ENCODE peak calls at places on chromosomes 13 and 19, in seven cellular contexts. O is psoas muscle; Y is transverse colon; U is stomach; Z is adrenal gland; K is HCT116; E is CD8-positive, alpha-beta T cell. D is an unnamed sample.

GRCh38 chr13:78787189-78787588 is 128.2 kb upstream of the OBI1 start:
- DNase-seq in O (no peak), Y (no peak), U (no peak), Z (no peak), K (no peak), E (no peak), D (no peak)

GRCh38 chr13:25761041-25761440 is 290.8 kb downstream of the SHISA2 start:
- DNase-seq in O (no peak), Y (no peak), U (no peak), Z (no peak), K (no peak), E (no peak), D (no peak)

GRCh38 chr19:29326351-29326750 is 113.4 kb upstream of the UQCRFS1 start:
- DNase-seq in O (no peak), Y (no peak), U (no peak), Z (no peak), K (no peak), E (no peak), D (no peak)

GRCh38 chr19:44576843-44577565 is 36.4 kb upstream of the IGSF23 start:
- DNase-seq in O (no peak), Y (peak; percentile 57), U (peak; percentile 56), Z (no peak), K (peak; percentile 39), E (no peak), D (peak; percentile 64)

GRCh38 chr19:16368385-16369305 is 44.0 kb downstream of the KLF2 start:
- DNase-seq in O (no peak), Y (no peak), U (no peak), Z (no peak), K (no peak), E (peak; percentile 95), D (no peak)

GRCh38 chr19:39403331-39404312 is 3.0 kb upstream of the ZFP36 start:
- DNase-seq in O (peak; percentile 100), Y (peak; percentile 99), U (peak; percentile 98), Z (peak; percentile 99), K (peak; percentile 92), E (peak; percentile 97), D (peak; percentile 99)

GRCh38 chr13:32086791-32087441 is 55.3 kb downstream of the FRY start:
- DNase-seq in O (no peak), Y (no peak), U (no peak), Z (no peak), K (no peak), E (no peak), D (no peak)

GRCh38 chr19:33507021-33507956 is 14.3 kb downstream of the PEPD start:
- DNase-seq in O (no peak), Y (no peak), U (no peak), Z (peak; percentile 27), K (no peak), E (no peak), D (no peak)

GRCh38 chr19:9309974-9310446 is 372 bp upstream of the ZNF699 start:
- DNase-seq in O (peak; percentile 88), Y (peak; percentile 91), U (peak; percentile 85), Z (peak; percentile 90), K (peak; percentile 91), E (no peak), D (peak; percentile 89)

GRCh38 chr19:39160523-39160861 is 34.9 kb downstream of the PAK4 start:
- DNase-seq in O (peak; percentile 46), Y (no peak), U (peak; percentile 69), Z (no peak), K (no peak), E (no peak), D (no peak)

GRCh38 chr13:30934381-30934780 is 1.9 kb downstream of the TEX26 start:
- DNase-seq in O (no peak), Y (no peak), U (no peak), Z (no peak), K (no peak), E (no peak), D (no peak)

GRCh38 chr13:40148742-40149141 is 493.3 kb downstream of the COG6 start:
- DNase-seq in O (no peak), Y (no peak), U (no peak), Z (no peak), K (no peak), E (no peak), D (no peak)

GRCh38 chr13:111864566-111864965 is 202.4 kb upstream of the SOX1 start:
- DNase-seq in O (no peak), Y (no peak), U (no peak), Z (no peak), K (no peak), E (no peak), D (no peak)

GRCh38 chr19:43560687-43561086 is 14.6 kb downstream of the XRCC1 start:
- DNase-seq in O (no peak), Y (no peak), U (no peak), Z (no peak), K (no peak), E (no peak), D (no peak)

GRCh38 chr13:26604784-26605183 is 47.3 kb downstream of the WASF3 start:
- DNase-seq in O (peak; percentile 75), Y (peak; percentile 15), U (no peak), Z (peak; percentile 28), K (no peak), E (no peak), D (no peak)

GRCh38 chr19:19751846-19752245 is 18.9 kb upstream of the ZNF14 start:
- DNase-seq in O (no peak), Y (no peak), U (no peak), Z (no peak), K (no peak), E (no peak), D (no peak)
- H3K9me3 ChIP-seq in O (no peaks in the 10 kb centered on the region), Y (no peaks in the 10 kb centered on the region), U (peaks cover 11% of the 10 kb centered on the region), Z (no peaks in the 10 kb centered on the region), K (no peaks in the 10 kb centered on the region), E (no peaks in the 10 kb centered on the region), D (peaks cover 5% of the 10 kb centered on the region)

DNA sequence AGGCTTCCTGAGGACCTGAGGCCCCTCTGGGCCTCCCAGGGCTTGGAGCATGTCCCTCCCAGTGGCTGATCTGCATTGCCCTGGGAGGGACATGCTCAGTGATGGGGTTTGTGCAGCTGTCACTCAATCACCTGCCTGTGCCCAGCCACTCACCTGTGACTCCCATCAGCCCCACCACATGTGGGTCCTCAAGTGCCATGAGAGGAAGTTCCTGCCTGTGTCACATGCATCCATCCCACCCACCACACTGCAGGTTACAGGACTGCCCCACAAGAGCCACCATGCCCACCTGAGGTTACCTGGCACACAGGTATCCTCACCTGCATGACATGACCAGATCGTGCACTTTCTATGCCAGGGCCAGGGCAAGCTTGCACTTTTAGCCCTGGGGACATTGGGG is 80.0 kb downstream of the SCGB2B2 start:
- DNase-seq in O (no peak), Y (no peak), U (no peak), Z (no peak), K (no peak), E (no peak), D (no peak)
- TF ChIP-seq CTCF in O (no peak), Y (no peak), U (no peak), Z (no peak), K (no peak), E (no peak), D (no peak)

GRCh38 chr13:51801631-51802099 is 2.3 kb downstream of the DHRS12 start:
- DNase-seq in O (peak; percentile 72), Y (peak; percentile 87), U (peak; percentile 92), Z (peak; percentile 75), K (no peak), E (no peak), D (peak; percentile 85)

GRCh38 chr13:51799261-51799660 is 4.7 kb downstream of the DHRS12 start:
- DNase-seq in O (no peak), Y (no peak), U (no peak), Z (no peak), K (no peak), E (no peak), D (no peak)

GRCh38 chr13:51802601-51803000 is 1.4 kb downstream of the DHRS12 start:
- DNase-seq in O (no peak), Y (no peak), U (no peak), Z (no peak), K (no peak), E (no peak), D (no peak)

GRCh38 chr13:51803018-51803417 is 945 bp downstream of the DHRS12 start:
- DNase-seq in O (no peak), Y (no peak), U (no peak), Z (no peak), K (no peak), E (no peak), D (peak; percentile 48)

DNA sequence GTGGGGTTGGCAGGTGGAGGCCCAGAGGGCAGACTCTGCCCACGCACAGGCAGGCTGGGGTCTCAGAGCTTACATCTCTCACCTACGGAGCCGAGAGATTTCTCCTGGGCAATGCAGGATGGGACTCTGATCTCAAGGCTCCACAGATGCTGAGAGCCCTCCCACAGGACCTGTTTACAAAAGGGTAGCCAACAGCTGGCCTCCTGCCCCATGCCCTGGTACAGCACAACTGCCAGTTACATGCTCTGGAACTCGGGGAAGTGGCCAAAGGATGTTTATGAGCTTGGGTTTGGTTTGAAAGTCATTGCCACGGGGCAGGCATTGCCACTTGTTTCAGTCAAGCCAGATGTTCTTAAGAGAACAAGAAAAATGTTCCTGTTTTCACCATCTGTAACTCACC is 3.5 kb downstream of the DHRS12 start:
- DNase-seq in O (no peak), Y (peak; percentile 41), U (no peak), Z (no peak), K (no peak), E (no peak), D (no peak)
- H3K4me1 ChIP-seq in O (peaks cover 26% of the 10 kb centered on the region), Y (peaks cover 20% of the 10 kb centered on the region), U (peaks cover 43% of the 10 kb centered on the region), Z (peaks cover 18% of the 10 kb centered on the region), K (peaks cover 37% of the 10 kb centered on the region), E (peaks cover 33% of the 10 kb centered on the region), D (peaks cover 28% of the 10 kb centered on the region)

GRCh38 chr19:5456836-5457200 is 1.6 kb downstream of the ZNRF4 start:
- DNase-seq in O (no peak), Y (no peak), U (no peak), Z (no peak), K (no peak), E (no peak), D (no peak)
- H3K9me3 ChIP-seq in O (no peaks in the 10 kb centered on the region), Y (no peaks in the 10 kb centered on the region), U (peaks cover 5% of the 10 kb centered on the region), Z (no peaks in the 10 kb centered on the region), K (no peaks in the 10 kb centered on the region), E (no peaks in the 10 kb centered on the region), D (peaks cover 3% of the 10 kb centered on the region)

GRCh38 chr19:17441241-17442135 is 7.0 kb downstream of the TMEM221 start:
- DNase-seq in O (no peak), Y (no peak), U (no peak), Z (no peak), K (no peak), E (no peak), D (no peak)
- TF ChIP-seq CTCF in O (peak; percentile 24), Y (peak; percentile 17), U (no peak), Z (peak; percentile 46), K (peak; percentile 48), E (peak; percentile 33), D (no peak)

DNA sequence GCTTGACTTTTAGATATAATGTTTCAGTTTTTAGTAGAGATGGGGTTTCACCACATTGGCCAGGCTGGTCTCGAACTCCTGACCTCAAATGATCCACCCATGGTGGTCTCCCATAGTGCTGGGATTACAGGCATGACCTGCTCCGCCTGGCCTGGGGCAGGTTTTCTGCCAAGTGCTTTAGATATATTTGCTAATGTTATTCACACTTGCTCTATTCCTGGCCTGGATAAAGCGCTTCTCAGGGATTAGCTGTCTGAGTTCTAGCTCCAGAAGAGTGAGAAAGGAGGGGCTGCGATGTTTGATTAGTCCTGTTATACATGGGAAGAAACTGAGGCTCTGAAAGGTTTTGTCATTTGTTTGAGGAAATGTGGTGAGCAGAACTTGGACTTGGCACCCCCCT is 8.8 kb downstream of the DNAJB1 start:
- DNase-seq in O (no peak), Y (no peak), U (no peak), Z (no peak), K (no peak), E (no peak), D (no peak)
- H3K4me1 ChIP-seq in O (peaks cover 20% of the 10 kb centered on the region), Y (peaks cover 3% of the 10 kb centered on the region), U (peaks cover 75% of the 10 kb centered on the region), Z (peaks cover 10% of the 10 kb centered on the region), K (peaks cover 95% of the 10 kb centered on the region), E (peaks cover 52% of the 10 kb centered on the region), D (peaks cover 23% of the 10 kb centered on the region)